ENCODE peak calls at places on chromosomes 13 and 19, in six cellular contexts. A is astrocyte, X is T-cell, R is NCI-H2227 treated with DMSO at 0.1 percent for 48 hours, G is cardiac fibroblast, S is nucleus accumbens. I is an unnamed sample.

GRCh38 chr13:33825083-33825482 is 7.1 kb downstream of the RFC3 start:
- DNase-seq in R (no peak), S (no peak), A (no peak), X (no peak), G (no peak), I (no peak)

GRCh38 chr13:26449063-26449848 is 108.2 kb upstream of the WASF3 start:
- DNase-seq in X (no peak), R (no peak), G (peak), S (no peak), A (no peak), I (peak)

GRCh38 chr13:98942485-98942884 is 35.4 kb downstream of the DOCK9 start:
- DNase-seq in S (no peak), G (no peak), A (no peak), X (no peak), R (no peak), I (no peak)

GRCh38 chr13:62684359-62684758 is 1268.7 kb upstream of the PCDH20 start:
- DNase-seq in R (no peak), G (no peak), X (no peak), A (no peak), S (no peak), I (no peak)

GRCh38 chr13:23433171-23434153 is at the start of gene SACS:
- DNase-seq in A (peak), R (peak), S (peak), X (no peak), G (peak), I (peak)

GRCh38 chr13:102814025-102814607 is 15.2 kb downstream of the BIVM start:
- DNase-seq in R (no peak), X (no peak), S (no peak), A (no peak), G (no peak), I (no peak)

GRCh38 chr19:58229255-58229639 is 533 bp downstream of the ZNF544 start:
- DNase-seq in G (peak), X (peak), S (peak), R (no peak), A (peak), I (peak)

GRCh38 chr19:16969127-16969526 is 57.5 kb downstream of the CPAMD8 start:
- DNase-seq in S (no peak), G (peak), X (no peak), R (no peak), A (no peak), I (peak)

GRCh38 chr13:36945078-36945477 is 25.0 kb upstream of the SMAD9 start:
- DNase-seq in S (no peak), R (no peak), A (no peak), X (no peak), G (no peak), I (no peak)

GRCh38 chr19:51994048-51994644 is 7.5 kb upstream of the ZNF350 start:
- DNase-seq in R (no peak), G (peak), A (peak), S (no peak), X (no peak), I (no peak)

I was measured in LHCN-M2.